ENCODE peak calls at places on chromosomes 16 and 17, in six cellular contexts. X, J, M, B, F and V are unnamed samples.

GRCh38 chr16:48434653-48435318 is 49.6 kb upstream of the SIAH1 start:
- DNase-seq in X (no peak), J (no peak), M (peak), B (no peak), F (no peak), V (no peak)

GRCh38 chr17:15490634-15491261 is 23.3 kb upstream of the CDRT4 start:
- DNase-seq in X (peak), J (no peak), M (no peak), B (no peak), F (peak), V (no peak)

GRCh38 chr17:58084317-58084981 is 1.2 kb downstream of the DYNLL2 start:
- DNase-seq in X (peak), J (peak), M (peak), B (peak), F (peak), V (peak)

GRCh38 chr17:42010898-42011516 is 6.2 kb downstream of the DNAJC7 start:
- DNase-seq in X (peak), J (no peak), M (peak), B (no peak), F (no peak), V (no peak)

GRCh38 chr16:3583303-3584038 is 6.3 kb upstream of the NLRC3 start:
- DNase-seq in X (no peak), J (no peak), M (no peak), B (no peak), F (no peak), V (no peak)

GRCh38 chr16:25089346-25089745 is 22.2 kb upstream of the LCMT1 start:
- DNase-seq in X (no peak), J (no peak), M (no peak), B (no peak), F (no peak), V (no peak)

GRCh38 chr17:4509923-4510614 is 11.4 kb downstream of the SPNS2 start:
- DNase-seq in X (no peak), J (no peak), M (no peak), B (peak), F (no peak), V (no peak)

GRCh38 chr16:48091077-48091476 is 64.7 kb downstream of the ABCC12 start:
- DNase-seq in X (no peak), J (no peak), M (no peak), B (no peak), F (no peak), V (no peak)

GRCh38 chr16:54927125-54928015 is 3.3 kb upstream of the IRX5 start:
- DNase-seq in X (no peak), J (no peak), M (no peak), B (no peak), F (no peak), V (no peak)

GRCh38 chr17:40551874-40552768 is 13.2 kb downstream of the CCR7 start:
- DNase-seq in X (peak), J (peak), M (peak), B (peak), F (peak), V (peak)

GRCh38 chr17:17348872-17349723 is 45.9 kb downstream of the NT5M start:
- DNase-seq in X (no peak), J (peak), M (no peak), B (no peak), F (no peak), V (no peak)

GRCh38 chr17:42865638-42866094 is 14.7 kb downstream of the AOC3 start:
- DNase-seq in X (no peak), J (peak), M (no peak), B (no peak), F (no peak), V (no peak)

GRCh38 chr17:51256101-51256500 is 3.7 kb downstream of the MBTD1 start:
- DNase-seq in X (no peak), J (no peak), M (no peak), B (no peak), F (no peak), V (no peak)

GRCh38 chr16:66020061-66020460 is 346.4 kb upstream of the CDH5 start:
- DNase-seq in X (no peak), J (no peak), M (no peak), B (no peak), F (no peak), V (no peak)

GRCh38 chr17:20975566-20975965 is 67.2 kb downstream of the USP22 start:
- DNase-seq in X (no peak), J (no peak), M (no peak), B (no peak), F (no peak), V (no peak)

GRCh38 chr17:32483451-32484019 is 3.3 kb upstream of the CDK5R1 start:
- DNase-seq in X (peak), J (peak), M (peak), B (peak), F (no peak), V (no peak)

GRCh38 chr17:2816688-2817087 is 20.4 kb downstream of the RAP1GAP2 start:
- DNase-seq in X (no peak), J (no peak), M (no peak), B (no peak), F (no peak), V (no peak)

GRCh38 chr17:42408076-42408475 is 15.0 kb downstream of the CAVIN1 start:
- DNase-seq in X (no peak), J (no peak), M (no peak), B (no peak), F (no peak), V (no peak)

GRCh38 chr17:80780381-80781187 is 211.1 kb upstream of the CHMP6 start:
- DNase-seq in X (peak), J (no peak), M (no peak), B (no peak), F (no peak), V (no peak)

GRCh38 chr17:55845385-55845784 is 94.5 kb downstream of the PCTP start:
- DNase-seq in X (peak), J (peak), M (peak), B (peak), F (no peak), V (no peak)

GRCh38 chr16:57372372-57373116 is at the start of gene CX3CL1:
- DNase-seq in X (no peak), J (peak), M (no peak), B (peak), F (no peak), V (no peak)

GRCh38 chr16:78448658-78449327 is 349.3 kb downstream of the WWOX start:
- DNase-seq in X (no peak), J (no peak), M (no peak), B (no peak), F (no peak), V (no peak)

GRCh38 chr16:82915139-82915824 is 288.5 kb downstream of the CDH13 start:
- DNase-seq in X (no peak), J (no peak), M (no peak), B (no peak), F (no peak), V (no peak)

GRCh38 chr17:21283482-21284318 is 811 bp upstream of the MAP2K3 start:
- DNase-seq in X (peak), J (peak), M (no peak), B (peak), F (no peak), V (no peak)

GRCh38 chr16:2686912-2687507 is 4.7 kb downstream of the KCTD5 start:
- DNase-seq in X (peak), J (peak), M (no peak), B (peak), F (no peak), V (no peak)

GRCh38 chr16:51591480-51591879 is 440.4 kb upstream of the SALL1 start:
- DNase-seq in X (no peak), J (no peak), M (no peak), B (no peak), F (no peak), V (no peak)

GRCh38 chr17:45262516-45263476 is 902 bp upstream of the SPATA32 start:
- DNase-seq in X (no peak), J (peak), M (no peak), B (no peak), F (no peak), V (no peak)

GRCh38 chr16:897200-897543 is 73.6 kb downstream of the LMF1 start:
- DNase-seq in X (no peak), J (no peak), M (no peak), B (no peak), F (no peak), V (no peak)

GRCh38 chr16:610513-611381 is 20.0 kb upstream of the WFIKKN1 start:
- DNase-seq in X (peak), J (no peak), M (no peak), B (peak), F (no peak), V (no peak)

GRCh38 chr17:5241861-5242671 is 7.4 kb upstream of the SCIMP start:
- DNase-seq in X (peak), J (no peak), M (no peak), B (peak), F (no peak), V (no peak)

GRCh38 chr17:71329310-71330098 is 791.3 kb upstream of the SOX9 start:
- DNase-seq in X (no peak), J (no peak), M (no peak), B (no peak), F (no peak), V (no peak)

GRCh38 chr17:42459983-42460300 is 1.3 kb downstream of the ATP6V0A1 start:
- DNase-seq in X (peak), J (no peak), M (no peak), B (no peak), F (no peak), V (no peak)

GRCh38 chr17:50283246-50283645 is 9.0 kb downstream of the TMEM92 start:
- DNase-seq in X (peak), J (no peak), M (no peak), B (no peak), F (no peak), V (no peak)

GRCh38 chr17:8055851-8056231 is 17.0 kb downstream of the ALOX15B start:
- DNase-seq in X (no peak), J (no peak), M (no peak), B (no peak), F (no peak), V (no peak)

GRCh38 chr17:69470702-69471101 is 56.2 kb downstream of the MAP2K6 start:
- DNase-seq in X (no peak), J (no peak), M (no peak), B (no peak), F (no peak), V (no peak)

GRCh38 chr16:11394593-11394960 is 49.3 kb downstream of the RMI2 start:
- DNase-seq in X (no peak), J (no peak), M (no peak), B (no peak), F (no peak), V (no peak)
- TF ChIP-seq CTCF in X (no peak), J (no peak), M (no peak), B (no peak), F (no peak), V (no peak)

GRCh38 chr17:9120471-9120870 is 99.2 kb downstream of the NTN1 start:
- DNase-seq in X (peak), J (no peak), M (no peak), B (no peak), F (no peak), V (no peak)
- TF ChIP-seq CTCF in X (peak), J (no peak), M (peak), B (no peak), F (peak), V (peak)

DNA sequence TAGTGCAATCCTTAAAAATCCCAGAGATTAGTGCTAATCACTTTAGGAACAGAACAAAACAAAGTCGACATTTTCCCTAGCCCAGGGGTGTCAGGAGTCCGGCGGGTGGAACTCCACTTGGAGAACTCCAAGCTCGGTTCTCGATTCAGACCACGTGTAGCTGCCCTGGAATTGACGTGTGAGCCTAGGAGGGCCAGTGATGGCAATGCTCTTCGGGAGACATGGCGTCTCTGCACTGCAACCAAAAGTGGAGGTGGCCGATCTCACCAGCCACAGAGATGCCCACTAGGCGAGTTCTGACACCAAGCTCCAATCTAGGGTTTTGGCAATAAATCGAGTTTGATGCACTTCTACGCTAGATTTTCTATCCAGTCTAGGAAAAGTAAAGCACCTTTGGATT is 17.6 kb downstream of the MAP1LC3B start:
- DNase-seq in X (no peak), J (no peak), M (no peak), B (no peak), F (no peak), V (no peak)
- TF ChIP-seq CTCF in X (no peak), J (no peak), M (no peak), B (no peak), F (no peak), V (no peak)

DNA sequence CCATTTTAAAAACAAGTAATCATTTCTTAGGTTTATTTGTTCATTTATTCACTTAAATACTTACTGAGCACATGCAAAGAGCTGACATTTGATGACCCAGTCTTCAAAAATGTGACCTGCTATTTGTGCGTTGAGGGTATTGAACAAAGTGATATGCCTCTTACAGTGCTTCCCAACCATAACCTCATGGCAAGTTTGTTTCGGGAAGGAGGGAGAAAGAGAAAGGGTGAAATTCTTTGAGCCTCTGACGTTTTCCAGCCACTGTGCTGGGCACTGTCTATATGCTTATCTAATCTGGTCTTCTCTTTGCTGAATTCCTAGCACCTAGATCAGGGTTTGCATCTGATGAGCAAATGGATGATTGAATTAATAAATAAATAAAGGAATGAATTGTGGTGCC is 479.1 kb downstream of the HAPSTR1 start:
- DNase-seq in X (no peak), J (no peak), M (no peak), B (no peak), F (no peak), V (no peak)
- TF ChIP-seq CTCF in X (no peak), J (no peak), M (no peak), B (no peak), F (no peak), V (no peak)

GRCh38 chr16:46687486-46687885 is 1.5 kb downstream of the VPS35 start:
- DNase-seq in X (no peak), J (no peak), M (no peak), B (no peak), F (no peak), V (no peak)

GRCh38 chr16:46689492-46690280 is at the start of gene ORC6:
- DNase-seq in X (peak), J (peak), M (peak), B (peak), F (peak), V (peak)

GRCh38 chr16:46688657-46689491 is at the start of gene VPS35:
- DNase-seq in X (peak), J (peak), M (peak), B (peak), F (peak), V (peak)

GRCh38 chr16:46686815-46687473 is 2.0 kb downstream of the VPS35 start:
- DNase-seq in X (no peak), J (no peak), M (no peak), B (no peak), F (no peak), V (no peak)

GRCh38 chr16:46688101-46688656 is 799 bp downstream of the VPS35 start:
- DNase-seq in X (no peak), J (no peak), M (no peak), B (peak), F (no peak), V (no peak)
- TF ChIP-seq CTCF in X (peak), J (no peak), M (no peak), B (no peak), F (no peak), V (no peak)